ENCODE peak calls at places on chromosomes 3 and 15, in six cellular contexts. L, G, F, N, U and J are unnamed samples.

GRCh38 chr3:13419356-13420050 is 619 bp downstream of the NUP210 start:
- DNase-seq in G (no peak), L (peak; percentile 60), U (peak; percentile 69), F (peak; percentile 74), N (peak; percentile 20), J (peak; percentile 66)

GRCh38 chr3:123582315-123582714 is 2.5 kb downstream of the HACD2 start:
- DNase-seq in F (no peak), L (no peak), N (peak; percentile 81), U (no peak), G (no peak), J (no peak)

GRCh38 chr3:112327371-112327951 is 5.5 kb upstream of the CD200 start:
- DNase-seq in F (peak; percentile 54), G (no peak), N (peak; percentile 70), U (no peak), L (no peak), J (no peak)

GRCh38 chr3:8986741-8987672 is 23.7 kb upstream of the RAD18 start:
- DNase-seq in L (no peak), N (no peak), G (no peak), U (no peak), F (no peak), J (no peak)

GRCh38 chr15:64354683-64355558 is 1.1 kb downstream of the CSNK1G1 start:
- DNase-seq in G (no peak), U (no peak), F (no peak), L (no peak), N (peak; percentile 58), J (no peak)

GRCh38 chr15:47820047-47820779 is 102.9 kb downstream of the SEMA6D start:
- DNase-seq in N (peak; percentile 90), L (no peak), U (no peak), F (no peak), G (no peak), J (no peak)

GRCh38 chr3:134932035-134932434 is 137.0 kb downstream of the EPHB1 start:
- DNase-seq in L (no peak), N (no peak), F (no peak), U (no peak), G (no peak), J (no peak)

GRCh38 chr3:141876381-141876890 is at the start of gene ATP1B3:
- DNase-seq in F (peak; percentile 95), N (peak; percentile 90), G (peak; percentile 25), L (peak; percentile 82), U (peak; percentile 84), J (peak; percentile 83)

GRCh38 chr3:145175626-145176025 is 985.4 kb downstream of the PLOD2 start:
- DNase-seq in G (no peak), L (no peak), U (no peak), F (no peak), N (peak; percentile 19), J (no peak)

GRCh38 chr3:50124363-50125226 is 30.5 kb upstream of the SEMA3F start:
- DNase-seq in F (no peak), U (no peak), G (no peak), L (no peak), N (peak; percentile 32), J (no peak)

GRCh38 chr3:188633206-188633605 is 479.2 kb downstream of the LPP start:
- DNase-seq in G (no peak), F (no peak), L (no peak), U (no peak), N (peak; percentile 78), J (no peak)

GRCh38 chr3:169008772-169009358 is 654.6 kb downstream of the MECOM start:
- DNase-seq in N (peak; percentile 36), L (no peak), F (no peak), G (peak; percentile 83), U (no peak), J (no peak)

GRCh38 chr3:175956964-175957363 is 1097.8 kb downstream of the NAALADL2 start:
- DNase-seq in U (no peak), G (no peak), F (no peak), N (peak; percentile 41), L (no peak), J (no peak)

GRCh38 chr15:52678036-52678467 is 1.1 kb downstream of the ATOSA start:
- DNase-seq in N (peak; percentile 58), L (peak; percentile 68), F (peak; percentile 86), U (peak; percentile 27), G (no peak), J (no peak)

GRCh38 chr3:147572970-147573340 is 163.8 kb downstream of the ZIC1 start:
- DNase-seq in N (peak; percentile 24), U (no peak), F (no peak), G (no peak), L (no peak), J (no peak)

GRCh38 chr15:39171944-39172368 is 408.9 kb upstream of the THBS1 start:
- DNase-seq in N (peak; percentile 98), U (no peak), G (peak; percentile 92), L (peak; percentile 54), F (peak; percentile 62), J (peak; percentile 74)

GRCh38 chr3:135246027-135246426 is 451.0 kb downstream of the EPHB1 start:
- DNase-seq in G (no peak), L (no peak), U (no peak), F (no peak), N (no peak), J (no peak)

GRCh38 chr3:14434541-14435151 is 32.2 kb downstream of the SLC6A6 start:
- DNase-seq in F (peak; percentile 68), N (no peak), L (no peak), U (no peak), G (no peak), J (no peak)

GRCh38 chr3:89262561-89262960 is 155.1 kb downstream of the EPHA3 start:
- DNase-seq in N (no peak), L (no peak), F (no peak), U (no peak), G (no peak), J (no peak)

GRCh38 chr15:101017935-101018849 is 99.0 kb downstream of the LRRK1 start:
- DNase-seq in G (no peak), N (no peak), L (no peak), F (peak; percentile 41), U (no peak), J (no peak)

GRCh38 chr3:165206454-165207266 is 10.5 kb upstream of the SLITRK3 start:
- DNase-seq in L (peak; percentile 77), F (peak; percentile 75), U (no peak), G (peak; percentile 28), N (peak; percentile 83), J (peak; percentile 54)

GRCh38 chr15:63892794-63893441 is 59.2 kb upstream of the HERC1 start:
- DNase-seq in U (no peak), L (no peak), N (no peak), F (peak; percentile 92), G (no peak), J (no peak)

GRCh38 chr3:32930161-32930560 is 21.3 kb upstream of the CCR4 start:
- DNase-seq in U (no peak), L (no peak), G (no peak), N (no peak), F (no peak), J (no peak)

GRCh38 chr3:126288314-126288713 is 68.9 kb downstream of the KLF15 start:
- DNase-seq in U (no peak), F (no peak), L (peak; percentile 54), N (no peak), G (no peak), J (no peak)

GRCh38 chr15:93476491-93477176 is 387.6 kb upstream of the RGMA start:
- DNase-seq in L (no peak), U (no peak), N (peak; percentile 72), G (no peak), F (no peak), J (no peak)

GRCh38 chr3:66836363-66837152 is 161.5 kb upstream of the KBTBD8 start:
- DNase-seq in N (peak; percentile 24), U (no peak), L (no peak), G (no peak), F (no peak), J (no peak)

GRCh38 chr3:22887664-22888291 is 315.3 kb upstream of the UBE2E2 start:
- DNase-seq in G (peak; percentile 12), U (no peak), N (peak; percentile 68), F (no peak), L (no peak), J (no peak)

GRCh38 chr3:185152433-185153169 is at the start of gene C3orf70:
- DNase-seq in N (peak; percentile 44), F (peak; percentile 67), U (peak; percentile 19), G (no peak), L (peak; percentile 32), J (peak; percentile 37)

GRCh38 chr15:40936709-40937666 is 7.8 kb downstream of the DLL4 start:
- DNase-seq in F (no peak), N (peak; percentile 37), G (no peak), U (no peak), L (no peak), J (no peak)
- TF ChIP-seq CTCF in F (no peak), N (no peak), G (no peak), U (no peak), L (no peak), J (no peak)

DNA sequence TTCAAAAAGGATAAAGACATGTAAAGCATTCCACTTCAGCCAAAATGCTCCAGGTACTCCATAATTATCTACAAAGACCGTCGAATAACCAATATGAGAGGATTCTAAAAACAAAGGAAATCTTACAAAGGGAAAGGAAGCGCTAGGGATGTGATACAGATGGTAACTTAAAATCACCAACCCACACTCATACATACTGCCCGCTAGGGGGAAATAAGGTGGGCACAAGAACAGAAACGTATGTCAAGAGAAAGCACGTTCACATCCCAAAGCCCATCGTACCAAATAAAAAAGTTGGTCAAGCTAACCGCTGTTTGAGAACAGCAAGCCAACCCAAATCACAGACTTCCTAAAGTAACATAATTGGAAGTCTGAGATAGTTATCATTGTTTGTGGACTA is 429.4 kb downstream of the SHQ1 start:
- DNase-seq in G (no peak), L (no peak), U (no peak), N (no peak), F (no peak), J (no peak)
- TF ChIP-seq CTCF in G (no peak), L (no peak), U (no peak), N (no peak), F (no peak), J (no peak)

DNA sequence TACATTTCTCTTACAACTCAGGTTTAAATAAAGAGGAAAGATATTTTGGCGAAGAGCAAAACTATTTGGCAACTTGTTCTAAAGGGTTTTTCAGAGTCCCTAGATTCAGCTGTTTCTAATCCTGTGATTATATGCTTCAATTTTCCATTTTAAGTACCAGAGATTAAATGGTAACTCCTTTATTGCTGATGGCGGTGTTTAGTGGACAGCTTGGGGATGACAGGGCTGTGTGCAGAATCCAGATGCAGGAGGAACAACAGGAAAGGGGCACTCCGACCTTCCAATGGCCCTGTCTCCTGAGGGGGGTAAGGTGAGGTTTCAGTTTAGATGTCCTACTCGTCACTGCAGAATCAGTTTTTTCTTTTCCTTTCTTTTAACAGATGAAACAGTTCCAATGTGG is 405.0 kb downstream of the PDCD6IP start:
- DNase-seq in N (no peak), F (no peak), U (no peak), L (no peak), G (no peak), J (no peak)
- TF ChIP-seq CTCF in N (no peak), F (no peak), U (no peak), L (no peak), G (no peak), J (no peak)

GRCh38 chr3:107676469-107677309 is 153.9 kb downstream of the BBX start:
- DNase-seq in N (peak; percentile 27), G (no peak), F (no peak), U (no peak), L (no peak), J (no peak)
- TF ChIP-seq CTCF in N (peak; percentile 26), G (peak; percentile 33), F (peak; percentile 10), U (no peak), L (peak; percentile 57), J (peak; percentile 62)

GRCh38 chr3:119918992-119919933 is 137.4 kb downstream of the NR1I2 start:
- DNase-seq in G (no peak), N (no peak), L (no peak), F (no peak), U (no peak), J (no peak)
- TF ChIP-seq CTCF in G (no peak), N (peak; percentile 15), L (no peak), F (no peak), U (no peak), J (no peak)